ENCODE peak calls at places on chromosomes 11 and 22, in nine cellular contexts. One of them, this sample, is unnamed.

GRCh38 chr22:20205964-20206708 is 55.3 kb upstream of the CCDC188 start:
- DNase-seq in PC-3: peak; percentile 48
- DNase-seq in psoas muscle: peak; percentile 61
- DNase-seq in K562: peak; percentile 99
- DNase-seq in kidney: peak; percentile 89
- DNase-seq in A549: peak; percentile 75
- DNase-seq in colonic mucosa: peak; percentile 82
- DNase-seq in cardiac muscle cell: peak; percentile 49
- DNase-seq in ovary: peak; percentile 63
- DNase-seq in this sample: peak; percentile 76

GRCh38 chr22:50675553-50676199 is 3.1 kb downstream of the SHANK3 start:
- DNase-seq in PC-3: no peak
- DNase-seq in colonic mucosa: no peak
- DNase-seq in kidney: no peak
- DNase-seq in A549: no peak
- DNase-seq in cardiac muscle cell: no peak
- DNase-seq in K562: no peak
- DNase-seq in psoas muscle: no peak
- DNase-seq in ovary: no peak
- DNase-seq in this sample: no peak

GRCh38 chr11:125393331-125393730 is 102.7 kb downstream of the FEZ1 start:
- DNase-seq in kidney: no peak
- DNase-seq in PC-3: no peak
- DNase-seq in A549: no peak
- DNase-seq in ovary: no peak
- DNase-seq in psoas muscle: no peak
- DNase-seq in colonic mucosa: no peak
- DNase-seq in cardiac muscle cell: no peak
- DNase-seq in K562: peak; percentile 25
- DNase-seq in this sample: no peak

GRCh38 chr22:40178417-40179409 is 988 bp downstream of the TNRC6B start:
- DNase-seq in ovary: no peak
- DNase-seq in K562: peak; percentile 57
- DNase-seq in PC-3: peak; percentile 20
- DNase-seq in A549: no peak
- DNase-seq in cardiac muscle cell: peak; percentile 59
- DNase-seq in psoas muscle: no peak
- DNase-seq in kidney: no peak
- DNase-seq in colonic mucosa: peak; percentile 71
- DNase-seq in this sample: no peak

GRCh38 chr22:32644252-32645100 is 157.0 kb upstream of the TIMP3 start:
- DNase-seq in psoas muscle: peak; percentile 57
- DNase-seq in K562: no peak
- DNase-seq in ovary: peak; percentile 44
- DNase-seq in PC-3: no peak
- DNase-seq in cardiac muscle cell: no peak
- DNase-seq in colonic mucosa: peak; percentile 30
- DNase-seq in A549: no peak
- DNase-seq in kidney: peak; percentile 90
- DNase-seq in this sample: peak; percentile 77

GRCh38 chr11:130562549-130562948 is 114.1 kb downstream of the ADAMTS15 start:
- DNase-seq in K562: no peak
- DNase-seq in kidney: no peak
- DNase-seq in psoas muscle: no peak
- DNase-seq in A549: no peak
- DNase-seq in ovary: no peak
- DNase-seq in cardiac muscle cell: no peak
- DNase-seq in colonic mucosa: no peak
- DNase-seq in PC-3: no peak
- DNase-seq in this sample: no peak

GRCh38 chr11:27158763-27159679 is 118.4 kb downstream of the BBOX1 start:
- DNase-seq in colonic mucosa: peak; percentile 61
- DNase-seq in A549: peak; percentile 84
- DNase-seq in PC-3: peak; percentile 76
- DNase-seq in kidney: no peak
- DNase-seq in psoas muscle: peak; percentile 18
- DNase-seq in cardiac muscle cell: peak; percentile 71
- DNase-seq in K562: peak; percentile 56
- DNase-seq in ovary: peak; percentile 25
- DNase-seq in this sample: no peak

GRCh38 chr11:43547900-43548381 is 132.6 kb upstream of the HSD17B12 start:
- DNase-seq in cardiac muscle cell: peak; percentile 19
- DNase-seq in kidney: peak; percentile 82
- DNase-seq in ovary: peak; percentile 91
- DNase-seq in A549: peak; percentile 14
- DNase-seq in psoas muscle: peak; percentile 23
- DNase-seq in colonic mucosa: no peak
- DNase-seq in K562: peak; percentile 58
- DNase-seq in PC-3: no peak
- DNase-seq in this sample: no peak

GRCh38 chr11:119371778-119372182 is 9.7 kb downstream of the USP2 start:
- DNase-seq in A549: peak; percentile 39
- DNase-seq in psoas muscle: peak; percentile 62
- DNase-seq in PC-3: peak; percentile 53
- DNase-seq in kidney: peak; percentile 39
- DNase-seq in ovary: no peak
- DNase-seq in colonic mucosa: no peak
- DNase-seq in K562: no peak
- DNase-seq in cardiac muscle cell: no peak
- DNase-seq in this sample: peak; percentile 53

GRCh38 chr22:25407226-25407858 is 157.1 kb upstream of the GRK3 start:
- DNase-seq in A549: no peak
- DNase-seq in psoas muscle: no peak
- DNase-seq in cardiac muscle cell: no peak
- DNase-seq in K562: no peak
- DNase-seq in kidney: peak; percentile 41
- DNase-seq in PC-3: no peak
- DNase-seq in ovary: no peak
- DNase-seq in colonic mucosa: no peak
- DNase-seq in this sample: no peak

GRCh38 chr11:76614471-76615183 is 55.9 kb downstream of the LRRC32 start:
- DNase-seq in cardiac muscle cell: no peak
- DNase-seq in psoas muscle: peak; percentile 67
- DNase-seq in kidney: peak; percentile 76
- DNase-seq in K562: no peak
- DNase-seq in colonic mucosa: no peak
- DNase-seq in A549: no peak
- DNase-seq in PC-3: no peak
- DNase-seq in ovary: no peak
- DNase-seq in this sample: peak; percentile 37

GRCh38 chr11:129643031-129643721 is 172.5 kb upstream of the TMEM45B start:
- DNase-seq in colonic mucosa: no peak
- DNase-seq in cardiac muscle cell: no peak
- DNase-seq in A549: peak; percentile 78
- DNase-seq in K562: no peak
- DNase-seq in ovary: no peak
- DNase-seq in psoas muscle: no peak
- DNase-seq in kidney: no peak
- DNase-seq in PC-3: peak; percentile 98
- DNase-seq in this sample: no peak

GRCh38 chr11:69122642-69123431 is 32.9 kb upstream of the SMIM38 start:
- DNase-seq in K562: peak; percentile 28
- DNase-seq in kidney: peak; percentile 97
- DNase-seq in psoas muscle: peak; percentile 49
- DNase-seq in PC-3: peak; percentile 100
- DNase-seq in cardiac muscle cell: peak; percentile 62
- DNase-seq in colonic mucosa: peak; percentile 92
- DNase-seq in A549: peak; percentile 99
- DNase-seq in ovary: no peak
- DNase-seq in this sample: peak; percentile 91

GRCh38 chr11:34238533-34238932 is 119.3 kb downstream of the ABTB2 start:
- DNase-seq in colonic mucosa: no peak
- DNase-seq in K562: no peak
- DNase-seq in psoas muscle: no peak
- DNase-seq in PC-3: no peak
- DNase-seq in ovary: no peak
- DNase-seq in cardiac muscle cell: no peak
- DNase-seq in A549: peak; percentile 52
- DNase-seq in kidney: no peak
- DNase-seq in this sample: no peak

GRCh38 chr11:86706341-86707131 is 34.1 kb upstream of the ME3 start:
- DNase-seq in kidney: no peak
- DNase-seq in psoas muscle: no peak
- DNase-seq in ovary: no peak
- DNase-seq in colonic mucosa: no peak
- DNase-seq in A549: peak; percentile 46
- DNase-seq in cardiac muscle cell: no peak
- DNase-seq in K562: peak; percentile 42
- DNase-seq in PC-3: no peak
- DNase-seq in this sample: no peak

GRCh38 chr11:131796089-131796488 is 425.7 kb downstream of the NTM start:
- DNase-seq in kidney: no peak
- DNase-seq in cardiac muscle cell: no peak
- DNase-seq in A549: no peak
- DNase-seq in psoas muscle: no peak
- DNase-seq in ovary: no peak
- DNase-seq in PC-3: no peak
- DNase-seq in colonic mucosa: no peak
- DNase-seq in K562: no peak
- DNase-seq in this sample: no peak

GRCh38 chr22:48082284-48082683 is 1319.8 kb downstream of the TBC1D22A start:
- DNase-seq in psoas muscle: no peak
- DNase-seq in colonic mucosa: no peak
- DNase-seq in K562: no peak
- DNase-seq in cardiac muscle cell: no peak
- DNase-seq in ovary: no peak
- DNase-seq in PC-3: no peak
- DNase-seq in A549: no peak
- DNase-seq in kidney: no peak
- DNase-seq in this sample: no peak

GRCh38 chr11:126530416-126530815 is 174.9 kb downstream of the ST3GAL4 start:
- DNase-seq in cardiac muscle cell: no peak
- DNase-seq in A549: no peak
- DNase-seq in K562: no peak
- DNase-seq in psoas muscle: no peak
- DNase-seq in ovary: no peak
- DNase-seq in colonic mucosa: no peak
- DNase-seq in kidney: peak; percentile 50
- DNase-seq in PC-3: no peak
- DNase-seq in this sample: no peak

GRCh38 chr11:44910591-44910990 is 40.1 kb downstream of the TP53I11 start:
- DNase-seq in kidney: no peak
- DNase-seq in cardiac muscle cell: no peak
- DNase-seq in colonic mucosa: no peak
- DNase-seq in A549: no peak
- DNase-seq in psoas muscle: no peak
- DNase-seq in PC-3: no peak
- DNase-seq in K562: no peak
- DNase-seq in ovary: no peak
- DNase-seq in this sample: no peak
- H3K27ac ChIP-seq in kidney: no peak overlapping the region
- H3K27ac ChIP-seq in cardiac muscle cell: no peak overlapping the region
- H3K27ac ChIP-seq in colonic mucosa: no peak overlapping the region
- H3K27ac ChIP-seq in A549: no peak overlapping the region
- H3K27ac ChIP-seq in psoas muscle: no peak overlapping the region
- H3K27ac ChIP-seq in PC-3: no peak overlapping the region
- H3K27ac ChIP-seq in K562: no peak overlapping the region
- H3K27ac ChIP-seq in ovary: no peak overlapping the region
- H3K27ac ChIP-seq in this sample: no peak overlapping the region

GRCh38 chr22:23772315-23773246 is at the start of gene MMP11:
- DNase-seq in PC-3: peak; percentile 29
- DNase-seq in psoas muscle: peak; percentile 71
- DNase-seq in K562: peak; percentile 69
- DNase-seq in ovary: peak; percentile 71
- DNase-seq in kidney: peak; percentile 91
- DNase-seq in colonic mucosa: peak; percentile 81
- DNase-seq in A549: no peak
- DNase-seq in cardiac muscle cell: peak; percentile 71
- DNase-seq in this sample: peak; percentile 63
- TF ChIP-seq CTCF in PC-3: no peak
- TF ChIP-seq CTCF in psoas muscle: no peak
- TF ChIP-seq CTCF in K562: peak; percentile 10
- TF ChIP-seq CTCF in ovary: no peak
- TF ChIP-seq CTCF in kidney: no peak
- TF ChIP-seq CTCF in colonic mucosa: no peak
- TF ChIP-seq CTCF in A549: no peak
- TF ChIP-seq CTCF in cardiac muscle cell: no peak
- TF ChIP-seq CTCF in this sample: no peak

DNA sequence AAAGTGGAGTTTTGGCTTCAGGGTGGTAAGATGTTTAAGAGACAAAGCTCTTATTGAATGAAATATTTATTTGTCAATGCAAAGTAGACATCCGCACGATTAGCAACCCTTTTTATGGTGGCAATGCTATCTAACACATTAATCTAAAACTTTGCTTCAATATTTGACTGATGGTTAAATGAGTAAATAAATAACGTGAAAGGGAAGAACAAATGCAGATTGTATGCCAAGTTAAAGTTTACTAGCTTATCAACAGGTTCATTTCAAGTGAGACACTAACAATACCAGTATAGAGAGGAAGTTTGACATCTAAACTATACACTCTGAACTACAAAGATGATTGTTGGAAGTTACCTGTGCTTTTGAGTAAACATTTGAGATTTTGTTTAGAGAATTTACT is 50.1 kb downstream of the AASDHPPT start:
- DNase-seq in ovary: no peak
- DNase-seq in psoas muscle: no peak
- DNase-seq in cardiac muscle cell: no peak
- DNase-seq in PC-3: peak; percentile 21
- DNase-seq in K562: no peak
- DNase-seq in A549: no peak
- DNase-seq in kidney: no peak
- DNase-seq in colonic mucosa: no peak
- DNase-seq in this sample: no peak
- H3K27ac ChIP-seq in ovary: no peak overlapping the region
- H3K27ac ChIP-seq in psoas muscle: no peak overlapping the region
- H3K27ac ChIP-seq in cardiac muscle cell: no peak overlapping the region
- H3K27ac ChIP-seq in PC-3: no peak overlapping the region
- H3K27ac ChIP-seq in K562: no peak overlapping the region
- H3K27ac ChIP-seq in A549: no peak overlapping the region
- H3K27ac ChIP-seq in kidney: no peak overlapping the region
- H3K27ac ChIP-seq in colonic mucosa: no peak overlapping the region
- H3K27ac ChIP-seq in this sample: no peak overlapping the region

GRCh38 chr11:121337740-121338272 is 45.2 kb downstream of the SC5D start:
- DNase-seq in A549: no peak
- DNase-seq in colonic mucosa: no peak
- DNase-seq in ovary: no peak
- DNase-seq in kidney: no peak
- DNase-seq in psoas muscle: no peak
- DNase-seq in PC-3: no peak
- DNase-seq in K562: no peak
- DNase-seq in cardiac muscle cell: no peak
- DNase-seq in this sample: no peak

GRCh38 chr11:121336279-121336947 is 43.8 kb downstream of the SC5D start:
- DNase-seq in colonic mucosa: no peak
- DNase-seq in cardiac muscle cell: no peak
- DNase-seq in K562: no peak
- DNase-seq in A549: no peak
- DNase-seq in ovary: no peak
- DNase-seq in PC-3: no peak
- DNase-seq in psoas muscle: no peak
- DNase-seq in kidney: no peak
- DNase-seq in this sample: no peak

GRCh38 chr11:121338536-121338935 is 46.0 kb downstream of the SC5D start:
- DNase-seq in PC-3: no peak
- DNase-seq in colonic mucosa: no peak
- DNase-seq in ovary: no peak
- DNase-seq in psoas muscle: no peak
- DNase-seq in K562: no peak
- DNase-seq in cardiac muscle cell: no peak
- DNase-seq in kidney: no peak
- DNase-seq in A549: no peak
- DNase-seq in this sample: no peak

GRCh38 chr11:121337078-121337477 is 44.5 kb downstream of the SC5D start:
- DNase-seq in K562: no peak
- DNase-seq in A549: no peak
- DNase-seq in ovary: no peak
- DNase-seq in PC-3: no peak
- DNase-seq in psoas muscle: no peak
- DNase-seq in kidney: no peak
- DNase-seq in colonic mucosa: no peak
- DNase-seq in cardiac muscle cell: no peak
- DNase-seq in this sample: no peak

GRCh38 chr11:121334973-121335711 is 42.6 kb downstream of the SC5D start:
- DNase-seq in psoas muscle: no peak
- DNase-seq in PC-3: no peak
- DNase-seq in kidney: no peak
- DNase-seq in colonic mucosa: no peak
- DNase-seq in cardiac muscle cell: no peak
- DNase-seq in A549: no peak
- DNase-seq in K562: peak; percentile 3
- DNase-seq in ovary: peak; percentile 22
- DNase-seq in this sample: no peak
- TF ChIP-seq CTCF in psoas muscle: no peak
- TF ChIP-seq CTCF in PC-3: peak; percentile 57
- TF ChIP-seq CTCF in kidney: no peak
- TF ChIP-seq CTCF in colonic mucosa: no peak
- TF ChIP-seq CTCF in cardiac muscle cell: no peak
- TF ChIP-seq CTCF in A549: no peak
- TF ChIP-seq CTCF in K562: no peak
- TF ChIP-seq CTCF in ovary: peak; percentile 9
- TF ChIP-seq CTCF in this sample: peak; percentile 18